ENCODE peak calls at places on chromosomes 5 and 9, in six cellular contexts. L is ovary, I is Peyer's patch, M is spleen, V is heart left ventricle, N is tibial nerve. S is an unnamed sample. For H3K36me3 and H3K4me1, the result is how much of the 10 kb centered on the place peaks cover.

GRCh38 chr5:160463775-160464465 is 42.3 kb downstream of the PTTG1 start:
- DNase-seq in L (no peak), I (no peak), M (no peak), V (no peak), N (no peak), S (no peak)

GRCh38 chr5:77863181-77863580 is 87.0 kb upstream of the TBCA start:
- DNase-seq in L (no peak), I (no peak), M (no peak), V (no peak), N (no peak), S (no peak)

GRCh38 chr5:91170266-91170665 is 212.9 kb downstream of the ARRDC3 start:
- DNase-seq in L (no peak), I (no peak), M (no peak), V (no peak), N (no peak), S (no peak)

GRCh38 chr9:130104413-130105193 is 50.9 kb downstream of the GPR107 start:
- DNase-seq in L (no peak), I (no peak), M (no peak), V (no peak), N (no peak), S (no peak)

GRCh38 chr5:113474100-113474700 is 14.1 kb downstream of the MCC start:
- DNase-seq in L (no peak), I (no peak), M (no peak), V (no peak), N (no peak), S (no peak)

GRCh38 chr5:160621503-160621902 is 199.8 kb downstream of the PTTG1 start:
- DNase-seq in L (no peak), I (no peak), M (no peak), V (no peak), N (no peak), S (no peak)

GRCh38 chr5:157918811-157919742 is 60.1 kb upstream of the CLINT1 start:
- DNase-seq in L (no peak), I (peak), M (no peak), V (no peak), N (no peak), S (no peak)

GRCh38 chr9:93183663-93184438 is at the start of gene WNK2:
- DNase-seq in L (no peak), I (peak), M (no peak), V (peak), N (no peak), S (no peak)

GRCh38 chr5:151659001-151659754 is 27.5 kb downstream of the SPARC start:
- DNase-seq in L (peak), I (peak), M (peak), V (peak), N (peak), S (peak)

GRCh38 chr5:179914032-179914755 is 6.5 kb upstream of the TBC1D9B start:
- DNase-seq in L (no peak), I (no peak), M (peak), V (no peak), N (no peak), S (no peak)

GRCh38 chr9:34459941-34460340 is 1.3 kb downstream of the DNAI1 start:
- DNase-seq in L (no peak), I (no peak), M (no peak), V (no peak), N (no peak), S (no peak)

GRCh38 chr9:136626066-136626725 is 36.5 kb upstream of the EGFL7 start:
- DNase-seq in L (no peak), I (peak), M (peak), V (peak), N (no peak), S (no peak)

GRCh38 chr5:610744-611730 is 1.1 kb upstream of the CEP72 start:
- DNase-seq in L (no peak), I (no peak), M (peak), V (no peak), N (no peak), S (no peak)

GRCh38 chr5:150409638-150410523 is 2.8 kb downstream of the CD74 start:
- DNase-seq in L (peak), I (peak), M (peak), V (peak), N (peak), S (no peak)
- H3K36me3 ChIP-seq in L (under half), I (under half), M (under half), V (under half), N (under half), S (under half)

DNA sequence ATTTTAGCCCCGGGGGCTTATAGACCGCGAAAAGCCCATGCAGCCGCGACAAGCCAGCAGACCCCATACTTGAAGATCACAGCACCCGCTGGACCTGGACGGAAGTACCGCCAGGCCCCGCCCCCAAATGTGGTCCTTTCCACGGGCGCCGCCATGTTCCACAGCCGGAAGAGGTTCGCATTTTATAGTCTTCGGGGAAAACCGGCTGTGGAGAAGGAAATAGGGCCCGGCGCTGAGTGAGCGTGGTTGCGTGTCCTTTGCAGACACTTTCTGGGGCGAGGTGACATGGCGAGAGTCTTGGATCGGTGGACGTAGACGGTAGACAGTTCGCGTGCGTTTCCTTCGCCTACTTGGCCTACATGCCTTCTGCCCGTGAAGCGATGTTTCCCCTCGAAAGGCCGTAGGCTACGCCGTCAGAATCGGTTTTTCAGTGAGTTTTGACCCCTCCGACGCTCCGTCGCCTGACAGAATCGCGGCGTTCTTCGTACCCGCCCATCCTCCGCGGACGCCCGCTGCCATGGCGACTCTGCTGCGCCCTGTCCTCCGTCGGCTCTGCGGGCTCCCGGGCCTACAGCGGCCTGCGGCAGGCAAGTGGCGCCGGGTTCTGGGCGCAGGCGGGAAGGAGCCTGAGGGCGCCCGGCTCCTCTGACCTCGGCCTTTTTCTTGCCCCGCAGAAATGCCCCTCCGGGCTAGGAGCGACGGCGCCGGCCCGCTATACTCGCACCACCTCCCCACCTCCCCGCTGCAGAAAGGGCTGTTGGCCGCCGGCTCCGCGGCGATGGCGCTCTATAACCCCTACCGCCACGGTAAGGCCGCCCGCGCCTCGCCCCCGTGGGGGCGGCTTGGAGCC is at the start of the genes COQ4 and TRUB2:
- DNase-seq in L (peak), I (peak), M (peak), V (peak), N (peak), S (peak)
- TF ChIP-seq POLR2A in L (no peak), I (peak), M (no peak), V (peak), N (peak), S (no peak)

DNA sequence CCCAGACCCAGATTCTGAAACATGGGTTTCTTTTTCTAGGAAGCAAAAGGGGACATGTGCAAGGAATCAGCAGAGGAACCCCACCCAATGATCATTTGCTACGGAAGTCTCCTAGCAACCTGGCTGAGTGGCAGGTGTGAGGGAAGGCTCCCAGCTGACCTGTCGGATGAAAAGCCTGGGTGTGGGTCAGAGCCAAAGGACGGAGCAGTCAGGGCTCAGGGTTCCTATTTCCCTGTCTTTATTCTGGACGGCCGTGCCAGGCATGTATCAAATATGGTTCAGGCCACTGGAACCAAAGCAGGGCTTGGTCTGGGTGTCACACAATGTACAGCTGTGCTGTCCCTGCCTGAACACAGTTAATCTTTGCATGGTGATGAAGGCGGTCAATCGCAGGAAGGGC is 20.1 kb downstream of the STK10 start:
- DNase-seq in L (no peak), I (no peak), M (no peak), V (peak), N (no peak), S (no peak)
- H3K4me1 ChIP-seq in L (under half), I (under half), M (half or more), V (half or more), N (under half), S (under half)

GRCh38 chr9:114027901-114028465 is 50.1 kb downstream of the AMBP start:
- DNase-seq in L (no peak), I (no peak), M (no peak), V (no peak), N (no peak), S (no peak)
- H3K36me3 ChIP-seq in L (under half), I (under half), M (under half), V (under half), N (under half), S (under half)

GRCh38 chr5:133469252-133469651 is 143.1 kb downstream of the FSTL4 start:
- DNase-seq in L (no peak), I (no peak), M (no peak), V (no peak), N (no peak), S (no peak)

GRCh38 chr5:133467325-133467700 is 145.0 kb downstream of the FSTL4 start:
- DNase-seq in L (no peak), I (no peak), M (no peak), V (no peak), N (no peak), S (no peak)

GRCh38 chr5:133466551-133467324 is 145.6 kb downstream of the FSTL4 start:
- DNase-seq in L (no peak), I (no peak), M (no peak), V (no peak), N (no peak), S (no peak)

GRCh38 chr5:133469846-133470245 is 142.5 kb downstream of the FSTL4 start:
- DNase-seq in L (no peak), I (no peak), M (no peak), V (no peak), N (no peak), S (no peak)

DNA sequence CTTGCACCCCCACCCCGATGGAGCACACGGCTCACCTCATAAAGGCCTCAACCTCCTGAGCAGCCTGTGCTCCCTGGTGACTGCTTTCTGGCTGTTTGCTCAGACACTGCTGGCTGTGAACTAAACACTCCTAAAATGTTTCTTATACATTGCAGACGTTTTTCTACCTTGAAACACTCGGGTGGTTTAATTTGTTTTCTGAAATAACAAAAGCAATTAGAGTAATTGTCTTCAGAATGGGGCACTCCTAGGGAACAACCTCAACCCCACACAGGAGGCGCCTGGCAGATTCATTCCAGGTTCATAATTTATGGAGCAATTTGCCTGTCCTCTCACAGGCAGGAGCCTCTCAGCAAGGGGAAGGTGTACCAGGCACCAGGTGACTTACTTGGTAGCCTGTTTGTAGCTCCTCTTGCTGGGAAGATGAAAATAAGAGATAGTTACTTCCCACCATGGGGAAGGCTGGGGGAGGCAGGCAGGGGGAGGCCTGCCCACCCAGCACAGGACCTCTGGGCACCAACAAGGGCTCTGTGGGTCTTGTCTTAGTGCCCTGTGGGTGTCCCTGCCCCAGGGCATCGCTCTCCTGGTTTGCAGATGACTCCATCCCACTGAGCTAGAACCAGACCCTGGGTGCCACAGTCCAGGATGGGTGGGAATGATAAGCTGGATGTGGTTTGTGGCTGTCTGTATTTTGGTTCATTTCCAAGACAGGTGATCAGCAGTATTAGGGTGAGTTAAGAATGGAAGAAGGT is 144.5 kb downstream of the FSTL4 start:
- DNase-seq in L (no peak), I (no peak), M (no peak), V (no peak), N (no peak), S (no peak)
- TF ChIP-seq POLR2A in L (no peak), I (no peak), M (no peak), V (no peak), N (no peak), S (no peak)